ENCODE peak calls at places on chromosomes 1 and 21, in nine cellular contexts. One of them, this sample, is unnamed.

GRCh38 chr1:231940721-231941120 is 314.1 kb downstream of the DISC1 start:
- DNase-seq in GM23338: no peak
- DNase-seq in memory B cell: no peak
- DNase-seq in stimulated activated CD4-positive, alpha-beta T cell treated with anti-CD3 and anti-CD28 coated beads, Interleukin-15, amount 100 ng/mL, for 1 hour: no peak
- DNase-seq in astrocyte of the hippocampus: no peak
- DNase-seq in posterior vena cava: no peak
- DNase-seq in SW480: no peak
- DNase-seq in left ventricle myocardium inferior: no peak
- DNase-seq in PC-9: no peak
- DNase-seq in this sample: no peak

GRCh38 chr1:65141394-65141793 is 6.6 kb upstream of the AK4 start:
- DNase-seq in left ventricle myocardium inferior: no peak
- DNase-seq in astrocyte of the hippocampus: no peak
- DNase-seq in posterior vena cava: no peak
- DNase-seq in GM23338: no peak
- DNase-seq in SW480: peak
- DNase-seq in memory B cell: no peak
- DNase-seq in stimulated activated CD4-positive, alpha-beta T cell treated with anti-CD3 and anti-CD28 coated beads, Interleukin-15, amount 100 ng/mL, for 1 hour: no peak
- DNase-seq in PC-9: peak
- DNase-seq in this sample: no peak

GRCh38 chr1:210663730-210664573 is 335.2 kb downstream of the HHAT start:
- DNase-seq in posterior vena cava: no peak
- DNase-seq in PC-9: no peak
- DNase-seq in memory B cell: no peak
- DNase-seq in GM23338: no peak
- DNase-seq in SW480: no peak
- DNase-seq in left ventricle myocardium inferior: no peak
- DNase-seq in astrocyte of the hippocampus: no peak
- DNase-seq in stimulated activated CD4-positive, alpha-beta T cell treated with anti-CD3 and anti-CD28 coated beads, Interleukin-15, amount 100 ng/mL, for 1 hour: no peak
- DNase-seq in this sample: no peak

GRCh38 chr1:12100071-12100470 is 37.0 kb downstream of the TNFRSF8 start:
- DNase-seq in posterior vena cava: peak
- DNase-seq in GM23338: no peak
- DNase-seq in memory B cell: no peak
- DNase-seq in astrocyte of the hippocampus: no peak
- DNase-seq in SW480: no peak
- DNase-seq in left ventricle myocardium inferior: no peak
- DNase-seq in stimulated activated CD4-positive, alpha-beta T cell treated with anti-CD3 and anti-CD28 coated beads, Interleukin-15, amount 100 ng/mL, for 1 hour: no peak
- DNase-seq in PC-9: no peak
- DNase-seq in this sample: no peak

GRCh38 chr1:155313266-155313665 is 4.6 kb downstream of the FDPS start:
- DNase-seq in astrocyte of the hippocampus: no peak
- DNase-seq in posterior vena cava: no peak
- DNase-seq in PC-9: no peak
- DNase-seq in memory B cell: no peak
- DNase-seq in SW480: no peak
- DNase-seq in left ventricle myocardium inferior: no peak
- DNase-seq in stimulated activated CD4-positive, alpha-beta T cell treated with anti-CD3 and anti-CD28 coated beads, Interleukin-15, amount 100 ng/mL, for 1 hour: no peak
- DNase-seq in GM23338: no peak
- DNase-seq in this sample: peak

GRCh38 chr21:31142600-31142999 is 104.3 kb upstream of the KRTAP19-8 start:
- DNase-seq in astrocyte of the hippocampus: peak
- DNase-seq in SW480: no peak
- DNase-seq in stimulated activated CD4-positive, alpha-beta T cell treated with anti-CD3 and anti-CD28 coated beads, Interleukin-15, amount 100 ng/mL, for 1 hour: no peak
- DNase-seq in memory B cell: no peak
- DNase-seq in posterior vena cava: no peak
- DNase-seq in GM23338: peak
- DNase-seq in left ventricle myocardium inferior: no peak
- DNase-seq in PC-9: no peak
- DNase-seq in this sample: peak

GRCh38 chr1:157369808-157370521 is 182.3 kb downstream of the FCRL5 start:
- DNase-seq in posterior vena cava: no peak
- DNase-seq in GM23338: peak
- DNase-seq in left ventricle myocardium inferior: no peak
- DNase-seq in astrocyte of the hippocampus: peak
- DNase-seq in stimulated activated CD4-positive, alpha-beta T cell treated with anti-CD3 and anti-CD28 coated beads, Interleukin-15, amount 100 ng/mL, for 1 hour: no peak
- DNase-seq in SW480: peak
- DNase-seq in PC-9: peak
- DNase-seq in memory B cell: peak
- DNase-seq in this sample: peak

GRCh38 chr1:15968172-15968571 is 7.7 kb downstream of the ZBTB17 start:
- DNase-seq in left ventricle myocardium inferior: no peak
- DNase-seq in GM23338: no peak
- DNase-seq in astrocyte of the hippocampus: no peak
- DNase-seq in memory B cell: no peak
- DNase-seq in stimulated activated CD4-positive, alpha-beta T cell treated with anti-CD3 and anti-CD28 coated beads, Interleukin-15, amount 100 ng/mL, for 1 hour: no peak
- DNase-seq in SW480: no peak
- DNase-seq in PC-9: no peak
- DNase-seq in posterior vena cava: no peak
- DNase-seq in this sample: no peak

GRCh38 chr1:171769171-171769570 is 12.3 kb upstream of the METTL13 start:
- DNase-seq in GM23338: no peak
- DNase-seq in SW480: no peak
- DNase-seq in left ventricle myocardium inferior: no peak
- DNase-seq in astrocyte of the hippocampus: no peak
- DNase-seq in memory B cell: no peak
- DNase-seq in stimulated activated CD4-positive, alpha-beta T cell treated with anti-CD3 and anti-CD28 coated beads, Interleukin-15, amount 100 ng/mL, for 1 hour: no peak
- DNase-seq in PC-9: no peak
- DNase-seq in posterior vena cava: no peak
- DNase-seq in this sample: no peak

GRCh38 chr21:23101111-23101510 is 2102.9 kb downstream of the NCAM2 start:
- DNase-seq in memory B cell: no peak
- DNase-seq in left ventricle myocardium inferior: no peak
- DNase-seq in SW480: no peak
- DNase-seq in posterior vena cava: peak
- DNase-seq in stimulated activated CD4-positive, alpha-beta T cell treated with anti-CD3 and anti-CD28 coated beads, Interleukin-15, amount 100 ng/mL, for 1 hour: no peak
- DNase-seq in PC-9: no peak
- DNase-seq in astrocyte of the hippocampus: no peak
- DNase-seq in GM23338: no peak
- DNase-seq in this sample: no peak

GRCh38 chr1:236016083-236016482 is 48.8 kb downstream of the NID1 start:
- DNase-seq in SW480: no peak
- DNase-seq in left ventricle myocardium inferior: peak
- DNase-seq in astrocyte of the hippocampus: no peak
- DNase-seq in posterior vena cava: no peak
- DNase-seq in memory B cell: no peak
- DNase-seq in PC-9: no peak
- DNase-seq in GM23338: no peak
- DNase-seq in stimulated activated CD4-positive, alpha-beta T cell treated with anti-CD3 and anti-CD28 coated beads, Interleukin-15, amount 100 ng/mL, for 1 hour: no peak
- DNase-seq in this sample: no peak

GRCh38 chr1:166340709-166341108 is 173.9 kb upstream of the FAM78B start:
- DNase-seq in PC-9: no peak
- DNase-seq in posterior vena cava: no peak
- DNase-seq in SW480: no peak
- DNase-seq in astrocyte of the hippocampus: no peak
- DNase-seq in stimulated activated CD4-positive, alpha-beta T cell treated with anti-CD3 and anti-CD28 coated beads, Interleukin-15, amount 100 ng/mL, for 1 hour: no peak
- DNase-seq in left ventricle myocardium inferior: no peak
- DNase-seq in memory B cell: no peak
- DNase-seq in GM23338: no peak
- DNase-seq in this sample: no peak

GRCh38 chr1:29986986-29987385 is 736.4 kb downstream of the MATN1 start:
- DNase-seq in posterior vena cava: no peak
- DNase-seq in memory B cell: no peak
- DNase-seq in astrocyte of the hippocampus: no peak
- DNase-seq in stimulated activated CD4-positive, alpha-beta T cell treated with anti-CD3 and anti-CD28 coated beads, Interleukin-15, amount 100 ng/mL, for 1 hour: no peak
- DNase-seq in GM23338: peak
- DNase-seq in PC-9: no peak
- DNase-seq in left ventricle myocardium inferior: no peak
- DNase-seq in SW480: no peak
- DNase-seq in this sample: peak

GRCh38 chr1:46174448-46175231 is at the start of gene TSPAN1:
- DNase-seq in GM23338: no peak
- DNase-seq in posterior vena cava: no peak
- DNase-seq in astrocyte of the hippocampus: no peak
- DNase-seq in memory B cell: no peak
- DNase-seq in left ventricle myocardium inferior: no peak
- DNase-seq in SW480: no peak
- DNase-seq in PC-9: peak
- DNase-seq in stimulated activated CD4-positive, alpha-beta T cell treated with anti-CD3 and anti-CD28 coated beads, Interleukin-15, amount 100 ng/mL, for 1 hour: no peak
- DNase-seq in this sample: peak

GRCh38 chr1:6185151-6185550 is 5.0 kb upstream of the CHD5 start:
- DNase-seq in SW480: no peak
- DNase-seq in left ventricle myocardium inferior: no peak
- DNase-seq in posterior vena cava: no peak
- DNase-seq in stimulated activated CD4-positive, alpha-beta T cell treated with anti-CD3 and anti-CD28 coated beads, Interleukin-15, amount 100 ng/mL, for 1 hour: no peak
- DNase-seq in astrocyte of the hippocampus: peak
- DNase-seq in GM23338: no peak
- DNase-seq in PC-9: no peak
- DNase-seq in memory B cell: no peak
- DNase-seq in this sample: no peak

GRCh38 chr1:160206421-160207117 is 1.4 kb downstream of the PEA15 start:
- DNase-seq in GM23338: peak
- DNase-seq in memory B cell: no peak
- DNase-seq in posterior vena cava: no peak
- DNase-seq in PC-9: peak
- DNase-seq in left ventricle myocardium inferior: no peak
- DNase-seq in SW480: peak
- DNase-seq in astrocyte of the hippocampus: peak
- DNase-seq in stimulated activated CD4-positive, alpha-beta T cell treated with anti-CD3 and anti-CD28 coated beads, Interleukin-15, amount 100 ng/mL, for 1 hour: no peak
- DNase-seq in this sample: peak

GRCh38 chr1:85258536-85259117 is 835 bp downstream of the C1orf52 start:
- DNase-seq in SW480: no peak
- DNase-seq in PC-9: no peak
- DNase-seq in stimulated activated CD4-positive, alpha-beta T cell treated with anti-CD3 and anti-CD28 coated beads, Interleukin-15, amount 100 ng/mL, for 1 hour: no peak
- DNase-seq in left ventricle myocardium inferior: no peak
- DNase-seq in posterior vena cava: no peak
- DNase-seq in memory B cell: no peak
- DNase-seq in astrocyte of the hippocampus: peak
- DNase-seq in GM23338: no peak
- DNase-seq in this sample: no peak

GRCh38 chr1:178065250-178065649 is 28.7 kb upstream of the RASAL2 start:
- DNase-seq in left ventricle myocardium inferior: no peak
- DNase-seq in posterior vena cava: no peak
- DNase-seq in PC-9: no peak
- DNase-seq in memory B cell: no peak
- DNase-seq in SW480: no peak
- DNase-seq in astrocyte of the hippocampus: no peak
- DNase-seq in GM23338: no peak
- DNase-seq in stimulated activated CD4-positive, alpha-beta T cell treated with anti-CD3 and anti-CD28 coated beads, Interleukin-15, amount 100 ng/mL, for 1 hour: no peak
- DNase-seq in this sample: no peak

GRCh38 chr1:215923129-215923824 is 356.2 kb downstream of the KCTD3 start:
- DNase-seq in GM23338: no peak
- DNase-seq in left ventricle myocardium inferior: no peak
- DNase-seq in astrocyte of the hippocampus: peak
- DNase-seq in stimulated activated CD4-positive, alpha-beta T cell treated with anti-CD3 and anti-CD28 coated beads, Interleukin-15, amount 100 ng/mL, for 1 hour: no peak
- DNase-seq in PC-9: no peak
- DNase-seq in posterior vena cava: no peak
- DNase-seq in memory B cell: no peak
- DNase-seq in SW480: peak
- DNase-seq in this sample: no peak

GRCh38 chr1:167454304-167454928 is 63.9 kb downstream of the CD247 start:
- DNase-seq in SW480: no peak
- DNase-seq in astrocyte of the hippocampus: no peak
- DNase-seq in GM23338: peak
- DNase-seq in PC-9: no peak
- DNase-seq in memory B cell: no peak
- DNase-seq in stimulated activated CD4-positive, alpha-beta T cell treated with anti-CD3 and anti-CD28 coated beads, Interleukin-15, amount 100 ng/mL, for 1 hour: no peak
- DNase-seq in posterior vena cava: no peak
- DNase-seq in left ventricle myocardium inferior: no peak
- DNase-seq in this sample: no peak

GRCh38 chr21:34996304-34997081 is 52.6 kb downstream of the RUNX1 start:
- DNase-seq in astrocyte of the hippocampus: peak
- DNase-seq in stimulated activated CD4-positive, alpha-beta T cell treated with anti-CD3 and anti-CD28 coated beads, Interleukin-15, amount 100 ng/mL, for 1 hour: no peak
- DNase-seq in GM23338: no peak
- DNase-seq in posterior vena cava: peak
- DNase-seq in left ventricle myocardium inferior: no peak
- DNase-seq in SW480: no peak
- DNase-seq in PC-9: no peak
- DNase-seq in memory B cell: no peak
- DNase-seq in this sample: no peak

GRCh38 chr1:21381354-21381753 is 58.6 kb upstream of the NBPF3 start:
- DNase-seq in SW480: no peak
- DNase-seq in posterior vena cava: no peak
- DNase-seq in left ventricle myocardium inferior: no peak
- DNase-seq in stimulated activated CD4-positive, alpha-beta T cell treated with anti-CD3 and anti-CD28 coated beads, Interleukin-15, amount 100 ng/mL, for 1 hour: no peak
- DNase-seq in memory B cell: no peak
- DNase-seq in PC-9: no peak
- DNase-seq in GM23338: no peak
- DNase-seq in astrocyte of the hippocampus: no peak
- DNase-seq in this sample: no peak

GRCh38 chr1:156444407-156445001 is 56.1 kb downstream of the MEF2D start:
- DNase-seq in left ventricle myocardium inferior: no peak
- DNase-seq in astrocyte of the hippocampus: peak
- DNase-seq in posterior vena cava: no peak
- DNase-seq in stimulated activated CD4-positive, alpha-beta T cell treated with anti-CD3 and anti-CD28 coated beads, Interleukin-15, amount 100 ng/mL, for 1 hour: no peak
- DNase-seq in SW480: peak
- DNase-seq in GM23338: peak
- DNase-seq in PC-9: peak
- DNase-seq in memory B cell: no peak
- DNase-seq in this sample: peak

GRCh38 chr21:33384851-33385331 is 18.3 kb upstream of the IFNGR2 start:
- DNase-seq in left ventricle myocardium inferior: no peak
- DNase-seq in stimulated activated CD4-positive, alpha-beta T cell treated with anti-CD3 and anti-CD28 coated beads, Interleukin-15, amount 100 ng/mL, for 1 hour: no peak
- DNase-seq in posterior vena cava: no peak
- DNase-seq in memory B cell: no peak
- DNase-seq in SW480: peak
- DNase-seq in PC-9: no peak
- DNase-seq in astrocyte of the hippocampus: peak
- DNase-seq in GM23338: no peak
- DNase-seq in this sample: no peak

GRCh38 chr1:239761509-239761908 is 330.2 kb upstream of the FMN2 start:
- DNase-seq in PC-9: no peak
- DNase-seq in memory B cell: no peak
- DNase-seq in astrocyte of the hippocampus: no peak
- DNase-seq in left ventricle myocardium inferior: no peak
- DNase-seq in stimulated activated CD4-positive, alpha-beta T cell treated with anti-CD3 and anti-CD28 coated beads, Interleukin-15, amount 100 ng/mL, for 1 hour: no peak
- DNase-seq in SW480: no peak
- DNase-seq in GM23338: peak
- DNase-seq in posterior vena cava: no peak
- DNase-seq in this sample: peak

GRCh38 chr1:205593532-205593931 is 38.3 kb downstream of the ELK4 start:
- DNase-seq in SW480: no peak
- DNase-seq in GM23338: no peak
- DNase-seq in PC-9: no peak
- DNase-seq in stimulated activated CD4-positive, alpha-beta T cell treated with anti-CD3 and anti-CD28 coated beads, Interleukin-15, amount 100 ng/mL, for 1 hour: no peak
- DNase-seq in astrocyte of the hippocampus: no peak
- DNase-seq in memory B cell: no peak
- DNase-seq in posterior vena cava: no peak
- DNase-seq in left ventricle myocardium inferior: no peak
- DNase-seq in this sample: no peak

GRCh38 chr1:230728710-230729392 is 14.9 kb upstream of the AGT start:
- DNase-seq in GM23338: peak
- DNase-seq in astrocyte of the hippocampus: no peak
- DNase-seq in left ventricle myocardium inferior: peak
- DNase-seq in memory B cell: no peak
- DNase-seq in posterior vena cava: no peak
- DNase-seq in stimulated activated CD4-positive, alpha-beta T cell treated with anti-CD3 and anti-CD28 coated beads, Interleukin-15, amount 100 ng/mL, for 1 hour: no peak
- DNase-seq in SW480: no peak
- DNase-seq in PC-9: no peak
- DNase-seq in this sample: peak

GRCh38 chr1:165898837-165899236 is 71.4 kb downstream of the UCK2 start:
- DNase-seq in astrocyte of the hippocampus: peak
- DNase-seq in SW480: peak
- DNase-seq in stimulated activated CD4-positive, alpha-beta T cell treated with anti-CD3 and anti-CD28 coated beads, Interleukin-15, amount 100 ng/mL, for 1 hour: no peak
- DNase-seq in memory B cell: no peak
- DNase-seq in left ventricle myocardium inferior: no peak
- DNase-seq in GM23338: no peak
- DNase-seq in posterior vena cava: no peak
- DNase-seq in PC-9: no peak
- DNase-seq in this sample: peak

GRCh38 chr1:211285196-211285595 is 26.0 kb downstream of the RCOR3 start:
- DNase-seq in posterior vena cava: no peak
- DNase-seq in left ventricle myocardium inferior: no peak
- DNase-seq in memory B cell: no peak
- DNase-seq in PC-9: no peak
- DNase-seq in SW480: no peak
- DNase-seq in GM23338: no peak
- DNase-seq in astrocyte of the hippocampus: peak
- DNase-seq in stimulated activated CD4-positive, alpha-beta T cell treated with anti-CD3 and anti-CD28 coated beads, Interleukin-15, amount 100 ng/mL, for 1 hour: no peak
- DNase-seq in this sample: no peak

GRCh38 chr1:75600781-75601180 is 10.1 kb downstream of the SLC44A5 start:
- DNase-seq in astrocyte of the hippocampus: no peak
- DNase-seq in PC-9: no peak
- DNase-seq in memory B cell: no peak
- DNase-seq in left ventricle myocardium inferior: no peak
- DNase-seq in posterior vena cava: no peak
- DNase-seq in stimulated activated CD4-positive, alpha-beta T cell treated with anti-CD3 and anti-CD28 coated beads, Interleukin-15, amount 100 ng/mL, for 1 hour: no peak
- DNase-seq in GM23338: no peak
- DNase-seq in SW480: no peak
- DNase-seq in this sample: no peak

GRCh38 chr1:27430903-27431653 is 38.7 kb downstream of the GPR3 start:
- DNase-seq in stimulated activated CD4-positive, alpha-beta T cell treated with anti-CD3 and anti-CD28 coated beads, Interleukin-15, amount 100 ng/mL, for 1 hour: no peak
- DNase-seq in GM23338: no peak
- DNase-seq in astrocyte of the hippocampus: peak
- DNase-seq in memory B cell: no peak
- DNase-seq in SW480: no peak
- DNase-seq in left ventricle myocardium inferior: no peak
- DNase-seq in posterior vena cava: no peak
- DNase-seq in PC-9: no peak
- DNase-seq in this sample: no peak

This sample was measured in endodermal cell.